ENCODE peak calls at places on chromosomes 1 and 21, in seven cellular contexts. Q, S, C, D, F, X and K are unnamed samples.

GRCh38 chr1:152654110-152654509 is 9.1 kb upstream of the LCE2D start:
- DNase-seq in Q (peak; percentile 60), S (no peak), C (no peak), D (peak; percentile 28), F (peak; percentile 11), X (peak; percentile 17), K (peak; percentile 53)

GRCh38 chr1:192788184-192788583 is 20.7 kb upstream of the RGS2 start:
- DNase-seq in Q (peak; percentile 80), S (peak; percentile 34), C (no peak), D (peak; percentile 34), F (no peak), X (peak; percentile 33), K (no peak)

GRCh38 chr1:205172729-205173366 is 38.7 kb downstream of the DSTYK start:
- DNase-seq in Q (peak; percentile 93), S (no peak), C (no peak), D (peak; percentile 69), F (no peak), X (peak; percentile 83), K (peak; percentile 61)

GRCh38 chr1:119380983-119381662 is 12.5 kb downstream of the HAO2 start:
- DNase-seq in Q (no peak), S (no peak), C (no peak), D (no peak), F (no peak), X (no peak), K (no peak)

GRCh38 chr21:44458971-44459711 is 3.8 kb downstream of the LRRC3 start:
- DNase-seq in Q (no peak), S (no peak), C (no peak), D (no peak), F (no peak), X (no peak), K (no peak)

GRCh38 chr1:39955547-39956539 is 898 bp downstream of the MFSD2A start:
- DNase-seq in Q (peak; percentile 74), S (no peak), C (peak; percentile 20), D (peak; percentile 73), F (peak; percentile 61), X (peak; percentile 45), K (peak; percentile 49)

GRCh38 chr1:6252374-6252710 is 8.4 kb downstream of the HES3 start:
- DNase-seq in Q (no peak), S (no peak), C (no peak), D (no peak), F (no peak), X (no peak), K (no peak)

GRCh38 chr1:25503551-25504426 is 39.6 kb upstream of the LDLRAP1 start:
- DNase-seq in Q (peak; percentile 16), S (no peak), C (peak; percentile 64), D (peak; percentile 23), F (no peak), X (peak; percentile 47), K (peak; percentile 21)

GRCh38 chr1:99749948-99750347 is 16.5 kb downstream of the FRRS1 start:
- DNase-seq in Q (no peak), S (no peak), C (no peak), D (no peak), F (no peak), X (no peak), K (no peak)

GRCh38 chr1:163703794-163704193 is 382.0 kb downstream of the NUF2 start:
- DNase-seq in Q (no peak), S (no peak), C (no peak), D (no peak), F (no peak), X (no peak), K (no peak)

GRCh38 chr1:111754964-111755320 is 759 bp upstream of the DDX20 start:
- DNase-seq in Q (peak; percentile 73), S (no peak), C (no peak), D (peak; percentile 64), F (peak; percentile 24), X (no peak), K (no peak)

GRCh38 chr21:14488805-14489204 is 57.3 kb downstream of the SAMSN1 start:
- DNase-seq in Q (no peak), S (no peak), C (no peak), D (no peak), F (no peak), X (no peak), K (no peak)

GRCh38 chr1:116556289-116557006 is 14.4 kb downstream of the CD58 start:
- DNase-seq in Q (peak; percentile 88), S (no peak), C (no peak), D (peak; percentile 77), F (no peak), X (no peak), K (no peak)

GRCh38 chr1:34778381-34778780 is 2.6 kb upstream of the GJB3 start:
- DNase-seq in Q (no peak), S (no peak), C (no peak), D (no peak), F (no peak), X (no peak), K (no peak)

GRCh38 chr1:8583031-8583430 is 234.4 kb downstream of the RERE start:
- DNase-seq in Q (no peak), S (no peak), C (no peak), D (no peak), F (no peak), X (no peak), K (no peak)

GRCh38 chr1:2209400-2210083 is 15.0 kb upstream of the FAAP20 start:
- DNase-seq in Q (no peak), S (no peak), C (no peak), D (no peak), F (no peak), X (no peak), K (no peak)

GRCh38 chr1:208163542-208163941 is 80.6 kb downstream of the PLXNA2 start:
- DNase-seq in Q (no peak), S (no peak), C (no peak), D (no peak), F (no peak), X (no peak), K (no peak)

GRCh38 chr1:59738152-59738551 is 76.6 kb upstream of the HOOK1 start:
- DNase-seq in Q (peak; percentile 49), S (no peak), C (no peak), D (no peak), F (no peak), X (no peak), K (no peak)

GRCh38 chr1:100793661-100794060 is 74.1 kb downstream of the VCAM1 start:
- DNase-seq in Q (no peak), S (no peak), C (no peak), D (no peak), F (no peak), X (no peak), K (peak; percentile 39)

GRCh38 chr1:145688328-145688727 is 18.8 kb downstream of the PDZK1 start:
- DNase-seq in Q (no peak), S (no peak), C (no peak), D (no peak), F (no peak), X (no peak), K (no peak)

GRCh38 chr21:38993561-38993960 is 187.8 kb downstream of the ETS2 start:
- DNase-seq in Q (peak; percentile 93), S (no peak), C (no peak), D (peak; percentile 78), F (no peak), X (peak; percentile 79), K (peak; percentile 93)

GRCh38 chr1:233406994-233407631 is 79.6 kb downstream of the MAP3K21 start:
- DNase-seq in Q (no peak), S (no peak), C (no peak), D (no peak), F (no peak), X (no peak), K (no peak)

GRCh38 chr1:191240925-191241324 is 763.3 kb upstream of the BRINP3 start:
- DNase-seq in Q (peak; percentile 58), S (no peak), C (no peak), D (no peak), F (no peak), X (no peak), K (no peak)

GRCh38 chr1:44650159-44650831 is 24.0 kb downstream of the TMEM53 start:
- DNase-seq in Q (no peak), S (peak; percentile 59), C (no peak), D (no peak), F (no peak), X (no peak), K (no peak)

GRCh38 chr1:162081316-162081715 is 11.8 kb downstream of the NOS1AP start:
- DNase-seq in Q (peak; percentile 46), S (no peak), C (no peak), D (peak; percentile 56), F (no peak), X (no peak), K (peak; percentile 79)

GRCh38 chr1:225881081-225882007 is 836 bp downstream of the TMEM63A start:
- DNase-seq in Q (peak; percentile 76), S (no peak), C (peak; percentile 26), D (peak; percentile 60), F (peak; percentile 51), X (peak; percentile 77), K (peak; percentile 19)

GRCh38 chr1:21590116-21590905 is 78.8 kb downstream of the RAP1GAP start:
- DNase-seq in Q (no peak), S (peak; percentile 47), C (no peak), D (no peak), F (no peak), X (no peak), K (no peak)